ENCODE peak calls at places on chromosomes 1 and 21, in five cellular contexts. O, J, B, Q and N are unnamed samples.

GRCh38 chr1:119702384-119702783 is 9.3 kb upstream of the PHGDH start:
- DNase-seq in O (no peak), J (no peak), B (no peak), Q (no peak), N (no peak)

GRCh38 chr1:152926091-152926490 is 17.7 kb downstream of the IVL start:
- DNase-seq in O (peak), J (no peak), B (no peak), Q (no peak), N (no peak)

GRCh38 chr1:225430301-225430700 is 2.5 kb upstream of the LBR start:
- DNase-seq in O (no peak), J (no peak), B (no peak), Q (no peak), N (no peak)

GRCh38 chr1:29029652-29030051 is 94.1 kb downstream of the TMEM200B start:
- DNase-seq in O (no peak), J (no peak), B (no peak), Q (no peak), N (no peak)

GRCh38 chr1:18537386-18538306 is 56.9 kb downstream of the KLHDC7A start:
- DNase-seq in O (no peak), J (no peak), B (no peak), Q (no peak), N (no peak)

GRCh38 chr21:45289655-45290515 is 2.2 kb upstream of the POFUT2 start:
- DNase-seq in O (no peak), J (no peak), B (no peak), Q (no peak), N (no peak)

GRCh38 chr1:219264557-219264956 is 90.9 kb downstream of the LYPLAL1 start:
- DNase-seq in O (no peak), J (no peak), B (no peak), Q (no peak), N (no peak)

GRCh38 chr1:175287377-175287776 is 94.8 kb upstream of the KIAA0040 start:
- DNase-seq in O (peak), J (no peak), B (no peak), Q (peak), N (no peak)

GRCh38 chr1:163844393-163844948 is 522.7 kb downstream of the NUF2 start:
- DNase-seq in O (no peak), J (no peak), B (no peak), Q (no peak), N (no peak)